ENCODE peak calls at places on chromosome 20, in six cellular contexts. One of them, this sample, is unnamed.

GRCh38 chr20:62066339-62066982 is 780 bp upstream of the TAF4 start:
- DNase-seq in brain microvascular endothelial cell: no peak
- DNase-seq in retina: peak
- DNase-seq in OCI-M1: peak
- DNase-seq in fibroblast of mammary gland: no peak
- DNase-seq in C1 segment of cervical spinal cord: no peak
- DNase-seq in this sample: peak

GRCh38 chr20:35611482-35611881 is 4.1 kb upstream of the SPAG4 start:
- DNase-seq in C1 segment of cervical spinal cord: no peak
- DNase-seq in retina: no peak
- DNase-seq in brain microvascular endothelial cell: no peak
- DNase-seq in OCI-M1: no peak
- DNase-seq in fibroblast of mammary gland: no peak
- DNase-seq in this sample: no peak

GRCh38 chr20:13251556-13251955 is 30.5 kb downstream of the ISM1 start:
- DNase-seq in retina: no peak
- DNase-seq in OCI-M1: no peak
- DNase-seq in fibroblast of mammary gland: no peak
- DNase-seq in brain microvascular endothelial cell: no peak
- DNase-seq in C1 segment of cervical spinal cord: no peak
- DNase-seq in this sample: no peak

GRCh38 chr20:46820682-46821081 is 74.0 kb upstream of the EYA2 start:
- DNase-seq in brain microvascular endothelial cell: no peak
- DNase-seq in C1 segment of cervical spinal cord: no peak
- DNase-seq in fibroblast of mammary gland: no peak
- DNase-seq in retina: no peak
- DNase-seq in OCI-M1: peak
- DNase-seq in this sample: no peak

GRCh38 chr20:45833030-45833882 is at the start of gene SNX21:
- DNase-seq in brain microvascular endothelial cell: peak
- DNase-seq in fibroblast of mammary gland: peak
- DNase-seq in C1 segment of cervical spinal cord: peak
- DNase-seq in OCI-M1: peak
- DNase-seq in retina: peak
- DNase-seq in this sample: peak

GRCh38 chr20:17661121-17661744 is 20.8 kb downstream of the RRBP1 start:
- DNase-seq in C1 segment of cervical spinal cord: no peak
- DNase-seq in brain microvascular endothelial cell: no peak
- DNase-seq in fibroblast of mammary gland: no peak
- DNase-seq in OCI-M1: no peak
- DNase-seq in retina: no peak
- DNase-seq in this sample: no peak

GRCh38 chr20:46088409-46089075 is 1.2 kb downstream of the NCOA5 start:
- DNase-seq in fibroblast of mammary gland: peak
- DNase-seq in C1 segment of cervical spinal cord: no peak
- DNase-seq in retina: peak
- DNase-seq in OCI-M1: peak
- DNase-seq in brain microvascular endothelial cell: no peak
- DNase-seq in this sample: no peak

GRCh38 chr20:58481541-58482021 is 33.6 kb downstream of the APCDD1L start:
- DNase-seq in retina: peak
- DNase-seq in fibroblast of mammary gland: peak
- DNase-seq in C1 segment of cervical spinal cord: no peak
- DNase-seq in OCI-M1: peak
- DNase-seq in brain microvascular endothelial cell: peak
- DNase-seq in this sample: peak

GRCh38 chr20:739736-740135 is 28.6 kb downstream of the SLC52A3 start:
- DNase-seq in C1 segment of cervical spinal cord: no peak
- DNase-seq in OCI-M1: no peak
- DNase-seq in retina: no peak
- DNase-seq in fibroblast of mammary gland: no peak
- DNase-seq in brain microvascular endothelial cell: no peak
- DNase-seq in this sample: no peak

GRCh38 chr20:461254-462198 is 807 bp downstream of the TBC1D20 start:
- DNase-seq in fibroblast of mammary gland: peak
- DNase-seq in retina: peak
- DNase-seq in OCI-M1: peak
- DNase-seq in C1 segment of cervical spinal cord: no peak
- DNase-seq in brain microvascular endothelial cell: peak
- DNase-seq in this sample: peak

GRCh38 chr20:31927758-31928157 is 24.1 kb downstream of the PDRG1 start:
- DNase-seq in retina: no peak
- DNase-seq in brain microvascular endothelial cell: no peak
- DNase-seq in C1 segment of cervical spinal cord: no peak
- DNase-seq in fibroblast of mammary gland: no peak
- DNase-seq in OCI-M1: no peak
- DNase-seq in this sample: no peak

GRCh38 chr20:54197621-54198604 is 10.0 kb upstream of the PFDN4 start:
- DNase-seq in C1 segment of cervical spinal cord: no peak
- DNase-seq in retina: no peak
- DNase-seq in brain microvascular endothelial cell: peak
- DNase-seq in OCI-M1: peak
- DNase-seq in fibroblast of mammary gland: peak
- DNase-seq in this sample: no peak

This sample was measured in 8988T.